ENCODE peak calls at places on chromosomes 1 and 21, in five cellular contexts. Y is activated CD4-positive, alpha-beta T cell treated with anti-CD3 and anti-CD28 coated beads, Interleukin-2, amount 10 ng/mL, durations not matched to agents 7 days and 5 days; W is foreskin melanocyte; L is KBM-7; D is tibial nerve. I is an unnamed sample.

GRCh38 chr1:56258395-56258794 is 321.0 kb downstream of the PLPP3 start:
- DNase-seq in Y (no peak), W (no peak), L (no peak), D (no peak), I (no peak)

GRCh38 chr1:93629101-93630059 is 52.3 kb downstream of the BCAR3 start:
- DNase-seq in Y (peak; percentile 63), W (peak; percentile 58), L (peak; percentile 75), D (peak; percentile 74), I (peak; percentile 58)

GRCh38 chr21:43193651-43194302 is 25.0 kb downstream of the CRYAA start:
- DNase-seq in Y (no peak), W (no peak), L (no peak), D (peak; percentile 17), I (peak; percentile 57)

GRCh38 chr1:55584521-55585401 is 369.6 kb upstream of the USP24 start:
- DNase-seq in Y (no peak), W (no peak), L (no peak), D (peak; percentile 48), I (no peak)

GRCh38 chr1:235720544-235720943 is 71.0 kb upstream of the GNG4 start:
- DNase-seq in Y (no peak), W (no peak), L (no peak), D (no peak), I (no peak)

GRCh38 chr1:234265861-234266260 is 107.4 kb upstream of the COA6 start:
- DNase-seq in Y (no peak), W (no peak), L (no peak), D (no peak), I (no peak)

GRCh38 chr1:174417921-174418320 is 29.8 kb upstream of the GPR52 start:
- DNase-seq in Y (no peak), W (no peak), L (no peak), D (no peak), I (no peak)

GRCh38 chr1:13605159-13605558 is 21.5 kb downstream of the PDPN start:
- DNase-seq in Y (no peak), W (peak; percentile 17), L (no peak), D (no peak), I (no peak)

I was measured in heart right ventricle.